ENCODE peak calls at places on chromosomes 2 and 18, in six cellular contexts. Z, X, C, R, B and S are unnamed samples.

GRCh38 chr2:115163572-115163971 is 721.1 kb downstream of the DPP10 start:
- DNase-seq in Z (peak; percentile 24), X (no peak), C (no peak), R (no peak), B (no peak), S (no peak)

GRCh38 chr18:36406805-36407204 is 109.3 kb downstream of the FHOD3 start:
- DNase-seq in Z (no peak), X (no peak), C (no peak), R (no peak), B (no peak), S (no peak)

GRCh38 chr2:9110893-9111569 is 95.6 kb upstream of the ASAP2 start:
- DNase-seq in Z (no peak), X (no peak), C (no peak), R (peak; percentile 40), B (no peak), S (peak; percentile 67)

GRCh38 chr18:54924948-54925347 is 34.3 kb downstream of the CCDC68 start:
- DNase-seq in Z (no peak), X (no peak), C (no peak), R (no peak), B (no peak), S (no peak)

GRCh38 chr2:154963509-154963908 is 265.0 kb downstream of the KCNJ3 start:
- DNase-seq in Z (no peak), X (no peak), C (no peak), R (peak; percentile 5), B (no peak), S (no peak)

GRCh38 chr2:201837391-201837790 is 31.1 kb downstream of the CDK15 start:
- DNase-seq in Z (no peak), X (no peak), C (no peak), R (no peak), B (no peak), S (no peak)

GRCh38 chr18:51135795-51136194 is 61.7 kb downstream of the MEX3C start:
- DNase-seq in Z (no peak), X (no peak), C (no peak), R (no peak), B (no peak), S (no peak)

GRCh38 chr18:21602302-21602592 is 1.7 kb upstream of the ESCO1 start:
- DNase-seq in Z (no peak), X (peak; percentile 24), C (peak; percentile 15), R (no peak), B (no peak), S (no peak)

GRCh38 chr2:237603718-237604362 is 13.3 kb upstream of the RAB17 start:
- DNase-seq in Z (peak; percentile 28), X (peak; percentile 73), C (peak; percentile 42), R (no peak), B (no peak), S (no peak)

GRCh38 chr2:234495801-234496441 is 960 bp downstream of the ARL4C start:
- DNase-seq in Z (peak; percentile 87), X (no peak), C (no peak), R (no peak), B (peak; percentile 14), S (no peak)

GRCh38 chr2:101860782-101861181 is 131.0 kb upstream of the IL1R2 start:
- DNase-seq in Z (no peak), X (no peak), C (no peak), R (no peak), B (no peak), S (no peak)

GRCh38 chr2:240648650-240649275 is 23.5 kb downstream of the GPR35 start:
- DNase-seq in Z (no peak), X (no peak), C (no peak), R (no peak), B (no peak), S (peak; percentile 47)

GRCh38 chr2:28390857-28391563 is 1.6 kb upstream of the FOSL2 start:
- DNase-seq in Z (peak; percentile 87), X (peak; percentile 17), C (no peak), R (peak; percentile 59), B (peak; percentile 84), S (peak; percentile 77)

GRCh38 chr2:108593547-108594098 is 59.4 kb downstream of the LIMS1 start:
- DNase-seq in Z (no peak), X (no peak), C (no peak), R (peak; percentile 96), B (peak; percentile 78), S (no peak)

GRCh38 chr2:239830718-239831271 is 194.3 kb downstream of the NDUFA10 start:
- DNase-seq in Z (peak; percentile 13), X (no peak), C (no peak), R (no peak), B (no peak), S (no peak)

GRCh38 chr2:232214053-232214452 is 164.5 kb upstream of the ALPP start:
- DNase-seq in Z (no peak), X (no peak), C (no peak), R (no peak), B (no peak), S (no peak)

GRCh38 chr2:18378020-18378653 is 182.3 kb downstream of the RDH14 start:
- DNase-seq in Z (peak; percentile 59), X (peak; percentile 34), C (peak; percentile 25), R (peak; percentile 40), B (peak; percentile 57), S (peak; percentile 58)

GRCh38 chr2:105853354-105854088 is 108.8 kb downstream of the NCK2 start:
- DNase-seq in Z (no peak), X (no peak), C (no peak), R (no peak), B (no peak), S (no peak)

GRCh38 chr2:42794271-42795046 is 2.1 kb upstream of the HAAO start:
- DNase-seq in Z (peak; percentile 44), X (no peak), C (no peak), R (no peak), B (peak; percentile 37), S (peak; percentile 38)

GRCh38 chr2:207403950-207404349 is 125.8 kb upstream of the CREB1 start:
- DNase-seq in Z (no peak), X (no peak), C (no peak), R (no peak), B (no peak), S (no peak)

GRCh38 chr2:41930807-41931566 is 116.8 kb upstream of the PKDCC start:
- DNase-seq in Z (no peak), X (no peak), C (no peak), R (peak; percentile 88), B (no peak), S (no peak)

GRCh38 chr2:173520918-173521317 is 166.2 kb downstream of the CDCA7 start:
- DNase-seq in Z (no peak), X (no peak), C (no peak), R (no peak), B (no peak), S (no peak)

GRCh38 chr2:46446871-46447568 is 32.3 kb upstream of the TMEM247 start:
- DNase-seq in Z (no peak), X (no peak), C (no peak), R (no peak), B (no peak), S (no peak)

GRCh38 chr2:201984800-201985525 is 48.7 kb upstream of the FZD7 start:
- DNase-seq in Z (no peak), X (no peak), C (no peak), R (no peak), B (no peak), S (no peak)

GRCh38 chr2:133718688-133719201 is 150.5 kb upstream of the NCKAP5 start:
- DNase-seq in Z (peak; percentile 89), X (no peak), C (no peak), R (peak; percentile 42), B (no peak), S (no peak)

GRCh38 chr2:168912466-168913170 is 11.5 kb downstream of the G6PC2 start:
- DNase-seq in Z (peak; percentile 80), X (no peak), C (peak; percentile 7), R (no peak), B (no peak), S (no peak)

GRCh38 chr18:55988537-55988936 is 400.5 kb upstream of the TCF4 start:
- DNase-seq in Z (no peak), X (no peak), C (no peak), R (no peak), B (no peak), S (no peak)

GRCh38 chr2:7867858-7868257 is 814.0 kb upstream of the ID2 start:
- DNase-seq in Z (no peak), X (peak; percentile 14), C (no peak), R (no peak), B (no peak), S (no peak)

GRCh38 chr18:32612651-32613050 is 142.0 kb upstream of the GAREM1 start:
- DNase-seq in Z (no peak), X (no peak), C (no peak), R (no peak), B (peak; percentile 0), S (no peak)

GRCh38 chr2:34069604-34070003 is 470.5 kb upstream of the FAM98A start:
- DNase-seq in Z (no peak), X (no peak), C (no peak), R (no peak), B (no peak), S (no peak)

GRCh38 chr18:46502444-46502843 is 154.6 kb downstream of the LOXHD1 start:
- DNase-seq in Z (no peak), X (no peak), C (no peak), R (peak; percentile 7), B (no peak), S (no peak)

GRCh38 chr2:239319261-239319661 is 81.6 kb downstream of the HDAC4 start:
- DNase-seq in Z (no peak), X (no peak), C (no peak), R (no peak), B (peak; percentile 42), S (no peak)

GRCh38 chr2:174827371-174828369 is 63.4 kb upstream of the CHRNA1 start:
- DNase-seq in Z (peak; percentile 22), X (no peak), C (no peak), R (no peak), B (no peak), S (no peak)

GRCh38 chr18:22411442-22411841 is 6.3 kb downstream of the CTAGE1 start:
- DNase-seq in Z (no peak), X (no peak), C (no peak), R (no peak), B (no peak), S (no peak)